ENCODE peak calls at places on chromosome 21, in ten cellular contexts. B is AG04450, F is lower leg skin, S is thyroid gland, G is IMR-90, T is uterus, N is DND-41, Y is OCI-LY7, L is mucosa of descending colon, U is heart left ventricle. V is an unnamed sample.

GRCh38 chr21:31335957-31336738 is 7.9 kb downstream of the TIAM1 start:
- DNase-seq in B (peak), F (no peak), S (no peak), G (peak), T (no peak), N (no peak), Y (no peak), L (no peak), U (peak), V (no peak)

GRCh38 chr21:14923468-14923867 is 141.3 kb downstream of the NRIP1 start:
- DNase-seq in B (no peak), F (no peak), S (no peak), G (peak), T (no peak), N (no peak), Y (no peak), L (no peak), U (no peak), V (no peak)

GRCh38 chr21:45818276-45818903 is 163.2 kb upstream of the COL6A1 start:
- DNase-seq in B (peak), F (no peak), S (no peak), G (peak), T (no peak), N (no peak), Y (peak), L (no peak), U (no peak), V (no peak)

GRCh38 chr21:36788116-36788515 is 89.2 kb downstream of the SIM2 start:
- DNase-seq in B (no peak), F (peak), S (peak), G (no peak), T (no peak), N (no peak), Y (no peak), L (peak), U (no peak), V (no peak)

GRCh38 chr21:37821791-37822450 is 94.3 kb downstream of the KCNJ6 start:
- DNase-seq in B (no peak), F (no peak), S (no peak), G (peak), T (no peak), N (no peak), Y (no peak), L (no peak), U (no peak), V (no peak)

GRCh38 chr21:8990326-8991087 is 1530.9 kb upstream of the TPTE start:
- DNase-seq in B (no peak), F (no peak), S (no peak), G (no peak), T (no peak), N (no peak), Y (no peak), L (no peak), U (no peak), V (no peak)

GRCh38 chr21:17371470-17371869 is 141.4 kb upstream of the CXADR start:
- DNase-seq in B (peak), F (no peak), S (no peak), G (peak), T (no peak), N (no peak), Y (no peak), L (no peak), U (no peak), V (no peak)

GRCh38 chr21:45228171-45228641 is 59.5 kb downstream of the POFUT2 start:
- DNase-seq in B (peak), F (peak), S (no peak), G (peak), T (peak), N (no peak), Y (no peak), L (peak), U (no peak), V (peak)

GRCh38 chr21:35086357-35086756 is 37.3 kb upstream of the RUNX1 start:
- DNase-seq in B (no peak), F (no peak), S (no peak), G (peak), T (no peak), N (no peak), Y (no peak), L (no peak), U (no peak), V (no peak)

GRCh38 chr21:45800339-45801080 is 157.0 kb downstream of the PCBP3 start:
- DNase-seq in B (no peak), F (no peak), S (no peak), G (no peak), T (no peak), N (no peak), Y (no peak), L (no peak), U (no peak), V (no peak)

GRCh38 chr21:45543371-45543709 is 1.1 kb upstream of the SLC19A1 start:
- DNase-seq in B (no peak), F (no peak), S (peak), G (no peak), T (peak), N (peak), Y (no peak), L (peak), U (peak), V (no peak)

GRCh38 chr21:45417951-45418300 is 13.0 kb downstream of the COL18A1 start:
- DNase-seq in B (no peak), F (no peak), S (no peak), G (no peak), T (no peak), N (no peak), Y (no peak), L (no peak), U (no peak), V (no peak)

GRCh38 chr21:19328954-19329353 is 925.4 kb upstream of the TMPRSS15 start:
- DNase-seq in B (no peak), F (no peak), S (no peak), G (no peak), T (no peak), N (no peak), Y (no peak), L (no peak), U (no peak), V (no peak)

GRCh38 chr21:14545906-14546480 is at the start of gene SAMSN1:
- DNase-seq in B (no peak), F (peak), S (peak), G (no peak), T (no peak), N (peak), Y (no peak), L (peak), U (peak), V (peak)

GRCh38 chr21:40043423-40043822 is 176.2 kb downstream of the PCP4 start:
- DNase-seq in B (no peak), F (no peak), S (no peak), G (no peak), T (no peak), N (no peak), Y (no peak), L (no peak), U (no peak), V (no peak)

GRCh38 chr21:27448960-27449359 is 482.1 kb upstream of the ADAMTS5 start:
- DNase-seq in B (no peak), F (no peak), S (peak), G (no peak), T (peak), N (no peak), Y (no peak), L (no peak), U (peak), V (no peak)

GRCh38 chr21:31184462-31184861 is 146.2 kb upstream of the KRTAP19-8 start:
- DNase-seq in B (no peak), F (no peak), S (no peak), G (no peak), T (no peak), N (peak), Y (no peak), L (no peak), U (no peak), V (peak)

GRCh38 chr21:38140192-38140905 is 116.4 kb upstream of the KCNJ15 start:
- DNase-seq in B (no peak), F (peak), S (peak), G (peak), T (no peak), N (no peak), Y (no peak), L (peak), U (no peak), V (no peak)

GRCh38 chr21:37225440-37225839 is 41.7 kb downstream of the VPS26C start:
- DNase-seq in B (no peak), F (no peak), S (no peak), G (no peak), T (no peak), N (peak), Y (no peak), L (no peak), U (no peak), V (peak)

GRCh38 chr21:27024316-27024715 is 57.4 kb upstream of the ADAMTS5 start:
- DNase-seq in B (no peak), F (no peak), S (no peak), G (peak), T (no peak), N (no peak), Y (no peak), L (no peak), U (no peak), V (no peak)

GRCh38 chr21:19501115-19501514 is 1097.5 kb upstream of the TMPRSS15 start:
- DNase-seq in B (no peak), F (no peak), S (no peak), G (no peak), T (no peak), N (no peak), Y (no peak), L (no peak), U (no peak), V (no peak)

GRCh38 chr21:45357436-45358260 is 47.3 kb upstream of the COL18A1 start:
- DNase-seq in B (no peak), F (no peak), S (peak), G (no peak), T (peak), N (no peak), Y (no peak), L (no peak), U (peak), V (no peak)

GRCh38 chr21:46636181-46636512 is 673 bp downstream of the PRMT2 start:
- DNase-seq in B (no peak), F (no peak), S (no peak), G (no peak), T (no peak), N (no peak), Y (no peak), L (no peak), U (no peak), V (no peak)

GRCh38 chr21:46056450-46056903 is 41.4 kb upstream of the COL6A2 start:
- DNase-seq in B (peak), F (peak), S (no peak), G (peak), T (peak), N (no peak), Y (no peak), L (peak), U (peak), V (no peak)

GRCh38 chr21:46118871-46119564 is 21.1 kb downstream of the COL6A2 start:
- DNase-seq in B (no peak), F (no peak), S (no peak), G (no peak), T (peak), N (no peak), Y (no peak), L (no peak), U (peak), V (no peak)

GRCh38 chr21:46163375-46163774 is 8.0 kb upstream of the FTCD start:
- DNase-seq in B (no peak), F (no peak), S (no peak), G (no peak), T (no peak), N (no peak), Y (no peak), L (no peak), U (no peak), V (no peak)

GRCh38 chr21:45525153-45525909 is 16.9 kb downstream of the SLC19A1 start:
- DNase-seq in B (no peak), F (no peak), S (peak), G (no peak), T (no peak), N (no peak), Y (no peak), L (peak), U (no peak), V (peak)

GRCh38 chr21:35635994-35636393 is 424.3 kb downstream of the SETD4 start:
- DNase-seq in B (no peak), F (no peak), S (no peak), G (no peak), T (no peak), N (no peak), Y (no peak), L (no peak), U (no peak), V (no peak)

GRCh38 chr21:36027352-36027751 is 33.0 kb downstream of the SETD4 start:
- DNase-seq in B (peak), F (no peak), S (no peak), G (peak), T (no peak), N (no peak), Y (no peak), L (no peak), U (no peak), V (no peak)

GRCh38 chr21:16578912-16579311 is 849.1 kb downstream of the USP25 start:
- DNase-seq in B (no peak), F (no peak), S (peak), G (no peak), T (no peak), N (no peak), Y (no peak), L (no peak), U (no peak), V (no peak)

GRCh38 chr21:45292399-45293213 is 4.9 kb upstream of the POFUT2 start:
- DNase-seq in B (peak), F (no peak), S (peak), G (peak), T (peak), N (peak), Y (peak), L (peak), U (peak), V (peak)

GRCh38 chr21:38439957-38440356 is 58.3 kb downstream of the ERG start:
- DNase-seq in B (no peak), F (no peak), S (no peak), G (no peak), T (no peak), N (no peak), Y (no peak), L (no peak), U (no peak), V (no peak)

GRCh38 chr21:36190736-36191135 is 34.1 kb downstream of the DOP1B start:
- DNase-seq in B (no peak), F (no peak), S (no peak), G (no peak), T (no peak), N (no peak), Y (no peak), L (no peak), U (no peak), V (no peak)

GRCh38 chr21:45541221-45542039 is 810 bp downstream of the SLC19A1 start:
- DNase-seq in B (no peak), F (peak), S (peak), G (peak), T (peak), N (peak), Y (peak), L (peak), U (peak), V (peak)

GRCh38 chr21:38920631-38921398 is 115.1 kb downstream of the ETS2 start:
- DNase-seq in B (peak), F (no peak), S (no peak), G (peak), T (peak), N (no peak), Y (no peak), L (no peak), U (no peak), V (no peak)

GRCh38 chr21:24112020-24112419 is 1495.3 kb downstream of the MRPL39 start:
- DNase-seq in B (no peak), F (no peak), S (no peak), G (peak), T (no peak), N (no peak), Y (no peak), L (no peak), U (no peak), V (no peak)

GRCh38 chr21:33684923-33685560 is 42.7 kb downstream of the ITSN1 start:
- DNase-seq in B (no peak), F (no peak), S (no peak), G (peak), T (no peak), N (no peak), Y (no peak), L (no peak), U (no peak), V (no peak)
- H3K4me3 ChIP-seq in B (no peak), F (no peak), S (no peak), G (no peak), T (no peak), N (no peak), Y (no peak), L (no peak), U (no peak), V (no peak)

DNA sequence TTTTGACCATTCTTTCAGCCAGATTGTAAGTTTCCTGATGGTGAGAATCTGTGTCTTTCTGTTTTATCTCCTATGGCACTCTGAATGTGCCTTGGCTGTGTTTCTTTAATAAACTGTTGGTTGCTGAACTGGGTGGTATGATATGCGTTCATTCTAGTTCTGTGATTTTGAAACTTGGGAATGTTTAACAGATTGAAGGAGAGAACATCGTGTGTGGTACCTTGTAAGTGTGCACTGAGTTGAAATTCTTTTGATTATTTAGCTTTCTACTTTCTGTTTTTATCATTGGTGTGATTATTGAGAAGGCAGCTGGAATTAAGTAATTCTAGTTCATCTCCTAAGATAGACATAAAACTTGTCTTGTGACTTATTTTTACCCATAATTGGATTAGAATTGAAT is 4.6 kb downstream of the BACH1 start:
- DNase-seq in B (no peak), F (no peak), S (no peak), G (no peak), T (no peak), N (no peak), Y (no peak), L (no peak), U (no peak), V (no peak)
- H3K4me3 ChIP-seq in B (no peak), F (no peak), S (no peak), G (no peak), T (no peak), N (no peak), Y (no peak), L (no peak), U (no peak), V (no peak)

GRCh38 chr21:33968082-33968997 is 52.7 kb upstream of the ATP5PO start:
- DNase-seq in B (no peak), F (no peak), S (no peak), G (peak), T (no peak), N (no peak), Y (peak), L (peak), U (no peak), V (no peak)
- H3K4me3 ChIP-seq in B (no peak), F (no peak), S (no peak), G (no peak), T (no peak), N (no peak), Y (peak), L (no peak), U (no peak), V (no peak)

GRCh38 chr21:42670058-42670830 is 16.8 kb downstream of the PDE9A start:
- DNase-seq in B (no peak), F (no peak), S (no peak), G (no peak), T (no peak), N (no peak), Y (no peak), L (no peak), U (no peak), V (no peak)

GRCh38 chr21:42669069-42669468 is 15.6 kb downstream of the PDE9A start:
- DNase-seq in B (no peak), F (no peak), S (no peak), G (no peak), T (peak), N (no peak), Y (no peak), L (peak), U (no peak), V (no peak)

GRCh38 chr21:42668193-42668592 is 14.8 kb downstream of the PDE9A start:
- DNase-seq in B (no peak), F (no peak), S (no peak), G (no peak), T (no peak), N (no peak), Y (no peak), L (no peak), U (no peak), V (no peak)

GRCh38 chr21:42666918-42667317 is 13.5 kb downstream of the PDE9A start:
- DNase-seq in B (no peak), F (no peak), S (no peak), G (no peak), T (no peak), N (no peak), Y (no peak), L (no peak), U (no peak), V (no peak)

DNA sequence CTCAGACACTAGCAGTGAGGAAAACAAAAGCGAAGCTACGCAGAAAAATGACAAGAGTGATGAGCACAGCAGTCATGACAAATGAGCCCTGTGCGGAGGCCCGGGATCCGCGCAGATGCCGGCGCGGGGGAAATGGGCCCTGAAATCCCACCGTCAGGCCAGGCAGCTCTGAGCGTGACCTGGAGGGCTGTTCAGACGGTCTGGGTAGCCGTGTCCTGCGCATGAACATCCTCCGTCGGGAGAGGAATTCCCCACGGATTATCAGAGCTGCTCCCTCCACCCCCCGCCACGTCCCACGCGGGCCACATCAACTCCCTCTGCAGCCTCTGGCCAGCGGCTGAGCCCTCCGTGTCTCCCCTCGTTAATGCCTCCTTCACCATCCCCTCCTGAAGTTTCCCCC is 15.2 kb downstream of the PDE9A start:
- DNase-seq in B (no peak), F (no peak), S (no peak), G (no peak), T (no peak), N (no peak), Y (no peak), L (no peak), U (no peak), V (no peak)
- H3K4me3 ChIP-seq in B (no peak), F (no peak), S (no peak), G (no peak), T (peak), N (no peak), Y (no peak), L (no peak), U (peak), V (no peak)

DNA sequence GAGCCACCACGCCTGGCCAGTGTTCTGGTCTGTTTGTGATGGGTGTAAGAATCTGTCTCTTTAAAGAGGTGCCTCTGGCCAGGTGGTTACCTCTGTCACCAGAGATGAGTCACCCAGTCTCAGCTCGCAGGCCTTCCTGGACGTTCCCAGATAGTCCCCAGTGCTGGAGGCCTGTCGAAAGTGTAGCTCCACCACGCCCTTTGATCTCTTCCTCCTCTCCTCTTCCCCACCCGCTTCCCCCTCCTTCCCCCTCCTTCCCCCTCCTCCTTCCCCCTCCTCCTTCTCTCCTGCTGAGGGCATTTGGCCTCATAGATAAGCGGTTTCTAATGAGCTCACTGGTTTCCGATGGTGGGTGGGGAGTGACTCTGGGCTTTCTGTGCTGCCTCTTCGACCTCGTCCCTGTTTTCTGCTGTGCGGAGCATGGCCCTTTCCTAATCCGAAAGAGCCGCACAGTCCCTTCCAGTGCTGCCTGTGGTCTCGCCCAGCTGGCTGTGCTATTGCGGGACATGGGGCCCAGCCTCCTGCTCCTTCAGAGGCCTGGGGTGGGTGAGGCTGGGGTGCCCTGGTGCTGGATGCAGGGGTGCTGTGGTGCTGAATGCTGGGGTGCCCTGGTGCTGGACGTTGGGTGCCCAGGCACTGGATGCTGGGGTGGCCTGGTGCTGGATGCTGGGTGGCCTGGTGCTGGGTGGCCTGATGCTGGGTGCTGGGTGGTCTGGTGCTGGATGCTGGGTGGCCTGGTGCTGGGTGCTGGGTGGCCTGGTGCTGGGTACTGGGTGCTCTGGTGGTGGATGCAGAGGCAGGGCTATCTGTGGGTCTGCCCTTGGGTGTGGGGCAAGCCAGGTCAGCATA is 19.2 kb downstream of the AGPAT3 start:
- DNase-seq in B (no peak), F (no peak), S (peak), G (no peak), T (no peak), N (peak), Y (no peak), L (peak), U (no peak), V (no peak)
- H3K4me3 ChIP-seq in B (no peak), F (no peak), S (no peak), G (no peak), T (no peak), N (no peak), Y (no peak), L (no peak), U (no peak), V (no peak)